ENCODE peak calls at places on chromosomes 16 and 17, in seven cellular contexts. One of them, this sample, is unnamed.

GRCh38 chr17:42274812-42275526 is 1.2 kb downstream of the STAT5B start:
- DNase-seq in HepG2: no peak
- DNase-seq in GM12878: no peak
- DNase-seq in HCT116: no peak
- DNase-seq in K562: no peak
- DNase-seq in SK-N-SH: peak
- DNase-seq in H1: no peak
- DNase-seq in this sample: no peak

GRCh38 chr17:57639381-57639780 is 105.7 kb downstream of the CCDC182 start:
- DNase-seq in K562: no peak
- DNase-seq in HCT116: no peak
- DNase-seq in HepG2: no peak
- DNase-seq in SK-N-SH: no peak
- DNase-seq in GM12878: no peak
- DNase-seq in H1: no peak
- DNase-seq in this sample: no peak

GRCh38 chr17:9814337-9814945 is 7.4 kb downstream of the GSG1L2 start:
- DNase-seq in K562: no peak
- DNase-seq in HCT116: no peak
- DNase-seq in SK-N-SH: no peak
- DNase-seq in GM12878: no peak
- DNase-seq in H1: no peak
- DNase-seq in HepG2: no peak
- DNase-seq in this sample: no peak

GRCh38 chr17:60646701-60647100 is 30.9 kb upstream of the BCAS3 start:
- DNase-seq in K562: no peak
- DNase-seq in SK-N-SH: no peak
- DNase-seq in H1: no peak
- DNase-seq in GM12878: no peak
- DNase-seq in HCT116: no peak
- DNase-seq in HepG2: no peak
- DNase-seq in this sample: no peak

GRCh38 chr16:75491876-75492275 is 3.4 kb downstream of the CHST6 start:
- DNase-seq in K562: no peak
- DNase-seq in H1: no peak
- DNase-seq in HCT116: no peak
- DNase-seq in HepG2: no peak
- DNase-seq in GM12878: no peak
- DNase-seq in SK-N-SH: peak
- DNase-seq in this sample: peak

GRCh38 chr16:73058221-73058615 is 10.3 kb upstream of the ZFHX3 start:
- DNase-seq in K562: peak
- DNase-seq in GM12878: no peak
- DNase-seq in HCT116: no peak
- DNase-seq in HepG2: no peak
- DNase-seq in H1: no peak
- DNase-seq in SK-N-SH: peak
- DNase-seq in this sample: peak

GRCh38 chr16:23491490-23492391 is 18.6 kb downstream of the GGA2 start:
- DNase-seq in HepG2: no peak
- DNase-seq in SK-N-SH: no peak
- DNase-seq in H1: no peak
- DNase-seq in HCT116: no peak
- DNase-seq in GM12878: no peak
- DNase-seq in K562: no peak
- DNase-seq in this sample: no peak

GRCh38 chr16:4538386-4539235 is at the start of gene CDIP1:
- DNase-seq in HepG2: peak
- DNase-seq in K562: peak
- DNase-seq in GM12878: peak
- DNase-seq in HCT116: peak
- DNase-seq in H1: peak
- DNase-seq in SK-N-SH: peak
- DNase-seq in this sample: peak

GRCh38 chr16:30896203-30896889 is at the start of gene CTF1:
- DNase-seq in HCT116: peak
- DNase-seq in K562: peak
- DNase-seq in HepG2: peak
- DNase-seq in SK-N-SH: peak
- DNase-seq in GM12878: no peak
- DNase-seq in H1: no peak
- DNase-seq in this sample: peak

GRCh38 chr17:46977348-46977747 is 1.7 kb downstream of the RPRML start:
- DNase-seq in SK-N-SH: peak
- DNase-seq in HCT116: no peak
- DNase-seq in K562: peak
- DNase-seq in GM12878: no peak
- DNase-seq in H1: peak
- DNase-seq in HepG2: peak
- DNase-seq in this sample: no peak

GRCh38 chr16:10827691-10828341 is 9.2 kb upstream of the TVP23A start:
- DNase-seq in K562: no peak
- DNase-seq in HepG2: no peak
- DNase-seq in HCT116: no peak
- DNase-seq in GM12878: no peak
- DNase-seq in H1: no peak
- DNase-seq in SK-N-SH: no peak
- DNase-seq in this sample: no peak
- TF ChIP-seq JUND in K562: no peak
- TF ChIP-seq JUND in HepG2: no peak
- TF ChIP-seq JUND in HCT116: no peak
- TF ChIP-seq JUND in GM12878: no peak
- TF ChIP-seq JUND in H1: no peak
- TF ChIP-seq JUND in SK-N-SH: no peak
- TF ChIP-seq JUND in this sample: no peak

GRCh38 chr16:10181196-10182162 is 749 bp downstream of the GRIN2A start:
- DNase-seq in SK-N-SH: peak
- DNase-seq in K562: peak
- DNase-seq in HCT116: peak
- DNase-seq in HepG2: peak
- DNase-seq in GM12878: no peak
- DNase-seq in H1: peak
- DNase-seq in this sample: peak
- TF ChIP-seq JUND in SK-N-SH: no peak
- TF ChIP-seq JUND in K562: no peak
- TF ChIP-seq JUND in HCT116: no peak
- TF ChIP-seq JUND in HepG2: no peak
- TF ChIP-seq JUND in GM12878: no peak
- TF ChIP-seq JUND in H1: no peak
- TF ChIP-seq JUND in this sample: no peak

DNA sequence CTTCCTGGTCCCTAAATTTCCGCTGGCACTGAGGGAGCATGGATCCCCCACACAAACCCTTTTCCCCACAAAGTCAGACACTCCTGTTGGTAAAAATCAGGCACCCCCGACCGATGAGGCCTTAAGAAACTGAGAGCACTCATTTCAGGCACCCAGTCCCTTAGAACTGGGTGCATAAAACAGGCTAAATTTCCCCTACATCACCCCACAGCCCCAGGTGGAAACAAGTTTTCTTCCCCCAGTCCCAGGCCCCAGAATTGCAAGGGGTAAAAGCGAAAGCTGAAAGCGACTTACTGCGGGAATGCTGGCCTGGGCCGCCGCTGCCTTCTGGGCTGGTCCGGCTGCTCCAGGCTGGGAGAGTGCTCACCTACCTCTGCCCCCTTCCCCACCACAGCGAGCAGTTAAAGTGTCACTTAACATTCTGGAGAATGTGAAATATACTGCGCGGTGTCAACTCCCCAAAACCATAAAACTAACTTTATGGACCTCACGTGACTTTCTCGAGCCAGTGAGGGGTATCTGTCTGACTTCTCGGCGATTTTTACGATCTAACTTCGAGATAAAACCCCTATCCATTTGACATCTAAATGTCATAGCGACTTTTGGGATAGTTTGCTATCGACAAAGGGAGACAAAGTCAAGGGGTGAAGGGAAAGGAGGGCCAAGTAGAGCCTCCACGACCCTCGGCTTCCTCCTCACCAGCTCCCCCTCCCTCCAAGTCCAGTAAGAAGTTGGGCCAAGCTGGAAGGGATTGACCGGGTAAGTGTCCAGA is at the start of gene HOXB3:
- DNase-seq in GM12878: no peak
- DNase-seq in K562: no peak
- DNase-seq in H1: no peak
- DNase-seq in HCT116: no peak
- DNase-seq in HepG2: no peak
- DNase-seq in SK-N-SH: no peak
- DNase-seq in this sample: no peak
- TF ChIP-seq JUND in GM12878: no peak
- TF ChIP-seq JUND in K562: no peak
- TF ChIP-seq JUND in H1: no peak
- TF ChIP-seq JUND in HCT116: no peak
- TF ChIP-seq JUND in HepG2: no peak
- TF ChIP-seq JUND in SK-N-SH: no peak
- TF ChIP-seq JUND in this sample: no peak

GRCh38 chr16:74309789-74310781 is 13.5 kb downstream of the PSMD7 start:
- DNase-seq in HepG2: peak
- DNase-seq in H1: no peak
- DNase-seq in GM12878: no peak
- DNase-seq in HCT116: peak
- DNase-seq in K562: peak
- DNase-seq in SK-N-SH: peak
- DNase-seq in this sample: peak
- TF ChIP-seq JUND in HepG2: no peak
- TF ChIP-seq JUND in H1: no peak
- TF ChIP-seq JUND in GM12878: no peak
- TF ChIP-seq JUND in HCT116: no peak
- TF ChIP-seq JUND in K562: no peak
- TF ChIP-seq JUND in SK-N-SH: no peak
- TF ChIP-seq JUND in this sample: no peak

GRCh38 chr17:55133583-55133982 is 131.2 kb upstream of the HLF start:
- DNase-seq in HCT116: no peak
- DNase-seq in H1: no peak
- DNase-seq in SK-N-SH: no peak
- DNase-seq in HepG2: no peak
- DNase-seq in GM12878: no peak
- DNase-seq in K562: no peak
- DNase-seq in this sample: no peak
- TF ChIP-seq JUND in HCT116: no peak
- TF ChIP-seq JUND in H1: no peak
- TF ChIP-seq JUND in SK-N-SH: no peak
- TF ChIP-seq JUND in HepG2: no peak
- TF ChIP-seq JUND in GM12878: no peak
- TF ChIP-seq JUND in K562: no peak
- TF ChIP-seq JUND in this sample: no peak

GRCh38 chr16:457732-458400 is 32.4 kb downstream of the RAB11FIP3 start:
- DNase-seq in H1: no peak
- DNase-seq in GM12878: no peak
- DNase-seq in SK-N-SH: peak
- DNase-seq in HepG2: no peak
- DNase-seq in K562: no peak
- DNase-seq in HCT116: no peak
- DNase-seq in this sample: no peak
- TF ChIP-seq JUND in H1: no peak
- TF ChIP-seq JUND in GM12878: no peak
- TF ChIP-seq JUND in SK-N-SH: no peak
- TF ChIP-seq JUND in HepG2: no peak
- TF ChIP-seq JUND in K562: no peak
- TF ChIP-seq JUND in HCT116: no peak
- TF ChIP-seq JUND in this sample: no peak

GRCh38 chr16:14133907-14134306 is 62.8 kb downstream of the MRTFB start:
- DNase-seq in GM12878: no peak
- DNase-seq in HCT116: no peak
- DNase-seq in H1: no peak
- DNase-seq in K562: no peak
- DNase-seq in HepG2: no peak
- DNase-seq in SK-N-SH: no peak
- DNase-seq in this sample: no peak
- TF ChIP-seq JUND in GM12878: no peak
- TF ChIP-seq JUND in HCT116: no peak
- TF ChIP-seq JUND in H1: no peak
- TF ChIP-seq JUND in K562: no peak
- TF ChIP-seq JUND in HepG2: no peak
- TF ChIP-seq JUND in SK-N-SH: no peak
- TF ChIP-seq JUND in this sample: no peak

DNA sequence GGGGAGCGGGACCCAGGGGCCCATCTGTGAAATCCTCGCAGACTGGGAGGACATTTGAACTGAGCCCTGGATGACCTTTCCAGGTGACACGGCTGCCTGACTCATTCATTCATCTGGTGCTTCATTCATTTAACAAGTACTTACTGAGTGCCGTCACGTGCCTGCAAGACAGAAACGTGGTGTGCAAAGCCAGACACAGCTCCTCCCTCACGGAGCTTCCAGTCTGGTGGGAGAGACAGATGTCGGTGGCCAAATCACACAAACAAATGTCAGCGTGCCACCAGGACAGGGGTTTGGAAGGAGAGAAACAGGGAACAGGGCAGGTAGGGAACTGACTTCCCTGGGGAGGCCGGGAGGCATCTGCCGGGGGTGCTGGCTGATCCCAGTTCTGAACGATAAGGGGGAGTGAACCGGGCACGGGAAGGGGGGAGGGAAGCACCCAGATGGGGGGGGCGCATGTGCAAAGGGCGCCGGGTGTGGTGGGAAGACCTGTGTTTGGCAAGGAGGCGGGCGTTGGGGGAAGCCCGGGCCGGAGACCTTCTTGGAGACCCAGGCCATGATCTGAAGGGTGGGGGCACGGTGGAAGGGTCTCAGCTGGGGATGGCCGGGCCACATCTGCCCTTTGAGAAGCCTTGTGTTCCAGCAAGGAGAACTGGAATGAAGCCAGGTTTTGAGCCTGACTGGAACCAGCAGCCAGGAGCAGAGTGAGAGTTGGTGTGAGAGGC is 93.6 kb upstream of the CIBAR2 start:
- DNase-seq in HepG2: peak
- DNase-seq in HCT116: no peak
- DNase-seq in SK-N-SH: peak
- DNase-seq in GM12878: no peak
- DNase-seq in K562: peak
- DNase-seq in H1: no peak
- DNase-seq in this sample: no peak
- TF ChIP-seq JUND in HepG2: no peak
- TF ChIP-seq JUND in HCT116: no peak
- TF ChIP-seq JUND in SK-N-SH: no peak
- TF ChIP-seq JUND in GM12878: no peak
- TF ChIP-seq JUND in K562: no peak
- TF ChIP-seq JUND in H1: no peak
- TF ChIP-seq JUND in this sample: no peak

This sample was measured in T47D.